ENCODE peak calls at places on chromosomes 12 and 14, in five cellular contexts. B is right cardiac atrium; C is activated CD4-positive, alpha-beta T cell treated with anti-CD3 and anti-CD28 coated beads, Interleukin-2, amount 50 U/mL, for 1 hour; Q is WTC11; M is substantia nigra. H is an unnamed sample.

GRCh38 chr14:98819867-98820206 is 452.2 kb downstream of the BCL11B start:
- DNase-seq in B (no peak), M (no peak), Q (no peak), C (no peak), H (no peak)

GRCh38 chr12:10205251-10205807 is 7.3 kb upstream of the GABARAPL1 start:
- DNase-seq in B (no peak), C (no peak), M (no peak), Q (no peak), H (no peak)

GRCh38 chr12:93785262-93786010 is 108.3 kb downstream of the CRADD start:
- DNase-seq in M (no peak), Q (no peak), C (peak; percentile 9), B (peak; percentile 50), H (no peak)

GRCh38 chr12:132847363-132848356 is 19.0 kb upstream of the GOLGA3 start:
- DNase-seq in Q (peak; percentile 79), M (no peak), C (no peak), B (no peak), H (no peak)

GRCh38 chr12:80472912-80473500 is 29.0 kb downstream of the PTPRQ start:
- DNase-seq in B (no peak), M (no peak), Q (peak; percentile 17), C (no peak), H (peak; percentile 40)

GRCh38 chr14:105588236-105588860 is 62.0 kb downstream of the TMEM121 start:
- DNase-seq in M (no peak), B (no peak), C (no peak), Q (no peak), H (no peak)

GRCh38 chr12:123533672-123534643 is at the start of gene RILPL1:
- DNase-seq in Q (peak; percentile 61), M (peak; percentile 75), B (peak; percentile 64), C (peak; percentile 38), H (no peak)

GRCh38 chr14:45526715-45527549 is 273.9 kb upstream of the MIS18BP1 start:
- DNase-seq in M (no peak), Q (peak; percentile 51), C (no peak), B (no peak), H (no peak)

GRCh38 chr12:79331870-79332269 is 358.9 kb downstream of the PAWR start:
- DNase-seq in Q (no peak), M (no peak), C (no peak), B (no peak), H (peak; percentile 9)

GRCh38 chr14:105943973-105944602 is 417.7 kb downstream of the TMEM121 start:
- DNase-seq in C (no peak), M (no peak), B (no peak), Q (no peak), H (no peak)

GRCh38 chr12:106219043-106219442 is 28.8 kb downstream of the CKAP4 start:
- DNase-seq in M (no peak), C (no peak), B (no peak), Q (no peak), H (no peak)

GRCh38 chr14:68628605-68629310 is 164.1 kb downstream of the ZFP36L1 start:
- DNase-seq in Q (peak; percentile 39), C (peak; percentile 32), B (no peak), M (no peak), H (no peak)

GRCh38 chr14:38255673-38256357 is at the start of gene CLEC14A:
- DNase-seq in M (peak; percentile 17), B (peak; percentile 83), C (no peak), Q (peak; percentile 50), H (no peak)

GRCh38 chr12:90515199-90516175 is 439.5 kb downstream of the CCER1 start:
- DNase-seq in M (no peak), B (no peak), C (no peak), Q (no peak), H (peak; percentile 7)

GRCh38 chr12:52202361-52203078 is 10.7 kb upstream of the KRT80 start:
- DNase-seq in C (no peak), B (no peak), M (peak; percentile 16), Q (no peak), H (no peak)

GRCh38 chr14:36519431-36520321 is at the start of gene NKX2-1:
- DNase-seq in C (no peak), Q (peak; percentile 72), B (no peak), M (no peak), H (no peak)

GRCh38 chr12:69719336-69720316 is 19.0 kb upstream of the RAB3IP start:
- DNase-seq in C (no peak), Q (no peak), M (no peak), B (no peak), H (no peak)

GRCh38 chr14:99531221-99532096 is 50.2 kb downstream of the CCNK start:
- DNase-seq in Q (no peak), M (no peak), C (no peak), B (no peak), H (peak; percentile 28)

GRCh38 chr12:69966409-69966808 is 141.4 kb downstream of the MYRFL start:
- DNase-seq in Q (no peak), B (peak; percentile 53), M (no peak), C (no peak), H (no peak)

GRCh38 chr14:36605506-36605857 is 23.1 kb upstream of the NKX2-8 start:
- DNase-seq in B (no peak), Q (no peak), M (no peak), C (no peak), H (no peak)

GRCh38 chr14:72825486-72825885 is 68.4 kb downstream of the DPF3 start:
- DNase-seq in Q (no peak), B (no peak), C (no peak), M (no peak), H (no peak)

GRCh38 chr14:95291859-95292542 is 27.7 kb downstream of the CLMN start:
- DNase-seq in B (peak; percentile 75), M (peak; percentile 33), C (no peak), Q (no peak), H (no peak)

GRCh38 chr12:97275261-97276197 is 187.1 kb upstream of the RMST start:
- DNase-seq in Q (peak; percentile 26), C (no peak), B (no peak), M (peak; percentile 74), H (no peak)

GRCh38 chr14:65169351-65169750 is 67.0 kb upstream of the MAX start:
- DNase-seq in M (no peak), B (no peak), C (no peak), Q (no peak), H (no peak)

GRCh38 chr14:65101631-65102440 is 481 bp downstream of the MAX start:
- DNase-seq in B (peak; percentile 38), M (no peak), Q (peak; percentile 32), C (peak; percentile 34), H (no peak)

GRCh38 chr14:34436960-34437728 is 24.9 kb downstream of the SPTSSA start:
- DNase-seq in B (no peak), Q (no peak), C (no peak), M (no peak), H (no peak)

GRCh38 chr12:57175428-57176138 is 28.2 kb upstream of the LRP1-AS start:
- DNase-seq in Q (peak; percentile 95), B (peak; percentile 86), C (peak; percentile 34), M (peak; percentile 87), H (no peak)

GRCh38 chr12:503111-503761 is 43.5 kb downstream of the B4GALNT3 start:
- DNase-seq in Q (no peak), B (no peak), C (no peak), M (no peak), H (no peak)

GRCh38 chr14:102485693-102486512 is 23.7 kb downstream of the ANKRD9 start:
- DNase-seq in M (no peak), C (no peak), Q (no peak), B (no peak), H (no peak)

GRCh38 chr14:91361236-91361811 is 56.3 kb downstream of the CCDC88C start:
- DNase-seq in Q (no peak), M (no peak), B (no peak), C (no peak), H (no peak)

H was measured in AG04449.